ENCODE peak calls at places on chromosomes 13 and 19, in ten cellular contexts. G is astrocyte; I is CD4-positive, CD25-positive, alpha-beta regulatory T cell; K is PC-3; T is AG04450; V is A549; F is aorta; E is transverse colon; H is T-helper 17 cell; O is endothelial cell of umbilical vein. R is an unnamed sample.

GRCh38 chr19:41298327-41298964 is 11.5 kb upstream of the CCDC97 start:
- DNase-seq in G (peak; percentile 71), I (no peak), K (no peak), T (peak; percentile 48), V (no peak), F (peak; percentile 90), E (peak; percentile 78), H (peak; percentile 54), O (peak; percentile 59), R (peak; percentile 85)

GRCh38 chr19:2616741-2617392 is 85.6 kb downstream of the GNG7 start:
- DNase-seq in G (no peak), I (no peak), K (no peak), T (no peak), V (no peak), F (peak; percentile 77), E (peak; percentile 50), H (no peak), O (no peak), R (no peak)

GRCh38 chr13:44906758-44907157 is 82.5 kb downstream of the NUFIP1 start:
- DNase-seq in G (peak; percentile 69), I (no peak), K (no peak), T (no peak), V (no peak), F (no peak), E (peak; percentile 15), H (no peak), O (no peak), R (peak; percentile 72)

GRCh38 chr13:37069597-37070103 is 10.2 kb upstream of the SUPT20H start:
- DNase-seq in G (no peak), I (no peak), K (no peak), T (no peak), V (no peak), F (no peak), E (no peak), H (no peak), O (no peak), R (no peak)

GRCh38 chr13:99454518-99455183 is 46.6 kb upstream of the TM9SF2 start:
- DNase-seq in G (no peak), I (no peak), K (no peak), T (no peak), V (no peak), F (no peak), E (no peak), H (no peak), O (no peak), R (no peak)

GRCh38 chr19:47755762-47756626 is 10.6 kb downstream of the NOP53 start:
- DNase-seq in G (no peak), I (no peak), K (no peak), T (no peak), V (no peak), F (no peak), E (no peak), H (no peak), O (no peak), R (no peak)

GRCh38 chr19:2461751-2462634 is 5.2 kb upstream of the LMNB2 start:
- DNase-seq in G (peak; percentile 39), I (peak; percentile 51), K (peak; percentile 81), T (no peak), V (no peak), F (peak; percentile 87), E (peak; percentile 54), H (peak; percentile 34), O (peak; percentile 71), R (peak; percentile 30)

GRCh38 chr19:17775245-17775927 is 19.6 kb upstream of the B3GNT3 start:
- DNase-seq in G (no peak), I (no peak), K (peak; percentile 74), T (no peak), V (no peak), F (no peak), E (peak; percentile 49), H (no peak), O (peak; percentile 32), R (no peak)

GRCh38 chr19:2455481-2456300 is 1.1 kb downstream of the LMNB2 start:
- DNase-seq in G (no peak), I (peak; percentile 48), K (no peak), T (no peak), V (no peak), F (no peak), E (peak; percentile 61), H (peak; percentile 48), O (no peak), R (no peak)

GRCh38 chr13:106466691-106467405 is 68.6 kb downstream of the EFNB2 start:
- DNase-seq in G (no peak), I (no peak), K (no peak), T (no peak), V (no peak), F (no peak), E (no peak), H (no peak), O (no peak), R (no peak)

GRCh38 chr19:18233224-18233825 is 7.1 kb upstream of the PDE4C start:
- DNase-seq in G (peak; percentile 19), I (no peak), K (peak; percentile 69), T (no peak), V (peak; percentile 69), F (peak; percentile 82), E (peak; percentile 38), H (peak; percentile 45), O (peak; percentile 34), R (peak; percentile 35)

GRCh38 chr13:113421673-113422270 is 31.5 kb downstream of the ADPRHL1 start:
- DNase-seq in G (peak; percentile 19), I (no peak), K (no peak), T (peak; percentile 13), V (no peak), F (peak; percentile 64), E (no peak), H (no peak), O (no peak), R (no peak)

GRCh38 chr13:95505265-95505664 is 47.3 kb upstream of the CLDN10 start:
- DNase-seq in G (peak; percentile 15), I (no peak), K (peak; percentile 22), T (no peak), V (no peak), F (no peak), E (no peak), H (no peak), O (no peak), R (peak; percentile 39)

GRCh38 chr13:76297331-76297730 is 588.9 kb downstream of the KCTD12 start:
- DNase-seq in G (no peak), I (no peak), K (no peak), T (no peak), V (no peak), F (no peak), E (no peak), H (no peak), O (no peak), R (no peak)

GRCh38 chr19:29483944-29484581 is 41.7 kb upstream of the VSTM2B start:
- DNase-seq in G (no peak), I (no peak), K (no peak), T (no peak), V (no peak), F (peak; percentile 16), E (no peak), H (no peak), O (no peak), R (no peak)

GRCh38 chr19:2227415-2228156 is 8.5 kb downstream of the PLEKHJ1 start:
- DNase-seq in G (no peak), I (no peak), K (no peak), T (no peak), V (no peak), F (no peak), E (peak; percentile 71), H (no peak), O (no peak), R (no peak)

GRCh38 chr13:103466761-103467160 is 400.5 kb upstream of the SLC10A2 start:
- DNase-seq in G (no peak), I (no peak), K (no peak), T (no peak), V (no peak), F (no peak), E (no peak), H (no peak), O (no peak), R (no peak)

GRCh38 chr13:28415994-28416411 is 78.9 kb downstream of the FLT1 start:
- DNase-seq in G (no peak), I (no peak), K (peak; percentile 3), T (no peak), V (no peak), F (no peak), E (no peak), H (no peak), O (no peak), R (no peak)

GRCh38 chr13:27797228-27797624 is 4.9 kb downstream of the GSX1 start:
- DNase-seq in G (no peak), I (no peak), K (peak; percentile 32), T (no peak), V (peak; percentile 7), F (no peak), E (no peak), H (no peak), O (peak; percentile 14), R (peak; percentile 14)

GRCh38 chr19:44007473-44007872 is 4.7 kb downstream of the ZNF230 start:
- DNase-seq in G (no peak), I (no peak), K (no peak), T (no peak), V (no peak), F (no peak), E (no peak), H (no peak), O (no peak), R (no peak)
- H3K9me3 ChIP-seq in G (peaks cover 24% of the 10 kb centered on the region), I (peaks cover 71% of the 10 kb centered on the region), K (peaks cover 23% of the 10 kb centered on the region), T (peaks cover 31% of the 10 kb centered on the region), V (peaks cover 65% of the 10 kb centered on the region), F (peaks cover 26% of the 10 kb centered on the region), E (peaks cover 51% of the 10 kb centered on the region), H (peaks cover 16% of the 10 kb centered on the region), O (peaks cover 11% of the 10 kb centered on the region), R (no peaks in the 10 kb centered on the region)

DNA sequence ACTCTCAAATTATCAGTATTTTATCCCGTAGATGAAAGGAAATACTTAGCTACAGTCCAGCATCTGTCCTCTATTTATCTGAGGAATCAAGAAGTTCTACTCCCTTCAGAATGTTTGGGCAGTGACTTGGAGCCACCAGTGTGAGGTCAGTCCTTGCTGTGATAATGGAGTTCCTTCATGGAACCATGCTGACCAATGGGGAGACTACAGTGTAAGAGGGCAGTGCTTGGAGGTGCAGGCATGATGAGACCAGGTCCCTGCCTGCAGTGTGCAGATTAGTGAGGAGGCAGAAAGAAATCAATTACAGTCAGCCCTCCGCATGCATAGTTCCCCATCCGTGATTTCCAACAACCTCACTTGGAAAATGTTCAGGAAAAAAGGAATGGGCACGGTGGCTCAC is at the start of gene C19orf18:
- DNase-seq in G (no peak), I (no peak), K (no peak), T (no peak), V (no peak), F (no peak), E (no peak), H (no peak), O (no peak), R (no peak)
- H3K9me3 ChIP-seq in G (peaks cover 69% of the 10 kb centered on the region), I (peaks cover 69% of the 10 kb centered on the region), K (peaks cover 81% of the 10 kb centered on the region), T (peaks cover 82% of the 10 kb centered on the region), V (peaks cover 93% of the 10 kb centered on the region), F (peaks cover 31% of the 10 kb centered on the region), E (peaks cover 85% of the 10 kb centered on the region), H (peaks cover 52% of the 10 kb centered on the region), O (peaks cover 36% of the 10 kb centered on the region), R (no peaks in the 10 kb centered on the region)

GRCh38 chr13:54486421-54487166 is 1458.0 kb downstream of the OLFM4 start:
- DNase-seq in G (no peak), I (no peak), K (no peak), T (no peak), V (no peak), F (no peak), E (no peak), H (no peak), O (no peak), R (no peak)
- H3K9me3 ChIP-seq in G (no peaks in the 10 kb centered on the region), I (peaks cover 2% of the 10 kb centered on the region), K (no peaks in the 10 kb centered on the region), T (peaks cover 13% of the 10 kb centered on the region), V (no peaks in the 10 kb centered on the region), F (no peaks in the 10 kb centered on the region), E (no peaks in the 10 kb centered on the region), H (peaks cover 3% of the 10 kb centered on the region), O (no peaks in the 10 kb centered on the region), R (no peaks in the 10 kb centered on the region)

GRCh38 chr19:21147540-21147939 is 5.7 kb downstream of the ZNF431 start:
- DNase-seq in G (no peak), I (no peak), K (no peak), T (no peak), V (no peak), F (no peak), E (no peak), H (no peak), O (no peak), R (no peak)
- H3K9me3 ChIP-seq in G (peaks cover 6% of the 10 kb centered on the region), I (peaks cover 22% of the 10 kb centered on the region), K (peaks cover 22% of the 10 kb centered on the region), T (peaks cover 7% of the 10 kb centered on the region), V (peaks cover 25% of the 10 kb centered on the region), F (no peaks in the 10 kb centered on the region), E (no peaks in the 10 kb centered on the region), H (no peaks in the 10 kb centered on the region), O (no peaks in the 10 kb centered on the region), R (no peaks in the 10 kb centered on the region)